ENCODE peak calls at places on chromosome 7, in six cellular contexts. V is AG04450; C is stimulated activated CD8-positive, alpha-beta memory T cell treated with anti-CD3 and anti-CD28 coated beads, Interleukin-12 subunit alpha, Interleukin-12 subunit beta, amount 100 ng/mL, for 1 hour; M is NCI-H460; Y is activated naive CD4-positive, alpha-beta T cell; J is nephron progenitor cell. D is an unnamed sample.

GRCh38 chr7:34939175-34939574 is 98.1 kb downstream of the DPY19L1 start:
- DNase-seq in V (peak; percentile 66), C (no peak), M (peak; percentile 96), Y (no peak), J (no peak), D (no peak)

GRCh38 chr7:107180378-107180777 is 11.6 kb downstream of the HBP1 start:
- DNase-seq in V (peak; percentile 75), C (peak; percentile 61), M (no peak), Y (no peak), J (no peak), D (no peak)

GRCh38 chr7:85602196-85602595 is 415.3 kb upstream of the SEMA3D start:
- DNase-seq in V (no peak), C (no peak), M (no peak), Y (no peak), J (no peak), D (no peak)

GRCh38 chr7:5423844-5424688 is 432 bp upstream of the TNRC18 start:
- DNase-seq in V (peak; percentile 98), C (no peak), M (peak; percentile 99), Y (no peak), J (peak; percentile 91), D (peak; percentile 86)

GRCh38 chr7:93948873-93949272 is 27.3 kb downstream of the GNG11 start:
- DNase-seq in V (no peak), C (no peak), M (no peak), Y (no peak), J (no peak), D (no peak)

GRCh38 chr7:102830206-102830605 is 81.4 kb downstream of the FAM185A start:
- DNase-seq in V (no peak), C (no peak), M (no peak), Y (no peak), J (no peak), D (no peak)

GRCh38 chr7:108016841-108017775 is 14.1 kb upstream of the LAMB1 start:
- DNase-seq in V (no peak), C (no peak), M (peak; percentile 54), Y (no peak), J (no peak), D (no peak)

GRCh38 chr7:27165089-27165654 is at the start of gene HOXA9:
- DNase-seq in V (no peak), C (no peak), M (no peak), Y (no peak), J (peak; percentile 73), D (no peak)

GRCh38 chr7:105853931-105854419 is 22.4 kb downstream of the ATXN7L1 start:
- DNase-seq in V (no peak), C (no peak), M (no peak), Y (no peak), J (peak; percentile 37), D (peak; percentile 82)

GRCh38 chr7:72213081-72213480 is 199.1 kb downstream of the CALN1 start:
- DNase-seq in V (no peak), C (no peak), M (no peak), Y (no peak), J (no peak), D (no peak)

GRCh38 chr7:129295015-129295423 is 70.2 kb downstream of the AHCYL2 start:
- DNase-seq in V (no peak), C (no peak), M (no peak), Y (no peak), J (no peak), D (no peak)

GRCh38 chr7:142519077-142519789 is 230.0 kb upstream of the PRSS1 start:
- DNase-seq in V (no peak), C (no peak), M (no peak), Y (no peak), J (no peak), D (no peak)

GRCh38 chr7:135367114-135367513 is 133.5 kb downstream of the STRA8 start:
- DNase-seq in V (no peak), C (no peak), M (no peak), Y (no peak), J (no peak), D (no peak)

GRCh38 chr7:47480576-47481538 is 101.1 kb downstream of the TNS3 start:
- DNase-seq in V (no peak), C (no peak), M (no peak), Y (no peak), J (no peak), D (no peak)

GRCh38 chr7:133436014-133436428 is 183.1 kb downstream of the EXOC4 start:
- DNase-seq in V (peak; percentile 62), C (no peak), M (peak; percentile 88), Y (no peak), J (no peak), D (no peak)

GRCh38 chr7:156616269-156617202 is 24.0 kb upstream of the RNF32 start:
- DNase-seq in V (no peak), C (no peak), M (no peak), Y (no peak), J (peak; percentile 53), D (no peak)

GRCh38 chr7:141291541-141291940 is 217.7 kb downstream of the TMEM178B start:
- DNase-seq in V (no peak), C (no peak), M (no peak), Y (no peak), J (no peak), D (no peak)

GRCh38 chr7:22663319-22663718 is 63.7 kb upstream of the IL6 start:
- DNase-seq in V (no peak), C (no peak), M (peak; percentile 81), Y (no peak), J (no peak), D (no peak)

GRCh38 chr7:33719059-33719581 is 186.2 kb upstream of the BMPER start:
- DNase-seq in V (no peak), C (no peak), M (no peak), Y (no peak), J (no peak), D (no peak)

GRCh38 chr7:95267754-95268153 is 56.6 kb downstream of the PON1 start:
- DNase-seq in V (no peak), C (no peak), M (no peak), Y (no peak), J (no peak), D (no peak)

GRCh38 chr7:2209146-2209960 is 23.4 kb downstream of the MAD1L1 start:
- DNase-seq in V (peak; percentile 55), C (no peak), M (peak; percentile 25), Y (no peak), J (peak; percentile 84), D (no peak)

D was measured in NCI-H524 treated with DMSO at 0.1 percent for 48 hours.